ENCODE peak calls at places on chromosomes 4 and X, in six cellular contexts. One of them, this sample, is unnamed.

GRCh38 chr4:82948647-82949204 is 48.2 kb downstream of the THAP9 start:
- DNase-seq in NCI-H2029: no peak
- DNase-seq in Caco-2: no peak
- DNase-seq in H4: no peak
- DNase-seq in NCI-H146: no peak
- DNase-seq in NCI-H524: no peak
- DNase-seq in this sample: no peak

GRCh38 chr4:151753056-151753455 is 7.8 kb downstream of the GATB start:
- DNase-seq in NCI-H2029: no peak
- DNase-seq in Caco-2: peak
- DNase-seq in H4: no peak
- DNase-seq in NCI-H146: no peak
- DNase-seq in NCI-H524: no peak
- DNase-seq in this sample: no peak

GRCh38 chr4:100288167-100288566 is 97.9 kb upstream of the DDIT4L start:
- DNase-seq in NCI-H2029: no peak
- DNase-seq in Caco-2: no peak
- DNase-seq in H4: no peak
- DNase-seq in NCI-H146: no peak
- DNase-seq in NCI-H524: no peak
- DNase-seq in this sample: no peak

GRCh38 chr4:31204895-31205294 is 484.7 kb downstream of the PCDH7 start:
- DNase-seq in NCI-H2029: no peak
- DNase-seq in Caco-2: no peak
- DNase-seq in H4: no peak
- DNase-seq in NCI-H146: no peak
- DNase-seq in NCI-H524: no peak
- DNase-seq in this sample: no peak

GRCh38 chr4:78545275-78546246 is 6.0 kb upstream of the ANXA3 start:
- DNase-seq in NCI-H2029: no peak
- DNase-seq in Caco-2: no peak
- DNase-seq in H4: no peak
- DNase-seq in NCI-H146: no peak
- DNase-seq in NCI-H524: no peak
- DNase-seq in this sample: no peak

GRCh38 chr4:102593147-102593546 is 92.0 kb downstream of the NFKB1 start:
- DNase-seq in NCI-H2029: no peak
- DNase-seq in Caco-2: no peak
- DNase-seq in H4: no peak
- DNase-seq in NCI-H146: no peak
- DNase-seq in NCI-H524: no peak
- DNase-seq in this sample: no peak

GRCh38 chr4:83320548-83320947 is 14.1 kb downstream of the HPSE start:
- DNase-seq in NCI-H2029: no peak
- DNase-seq in Caco-2: no peak
- DNase-seq in H4: no peak
- DNase-seq in NCI-H146: no peak
- DNase-seq in NCI-H524: no peak
- DNase-seq in this sample: no peak

GRCh38 chr4:73753215-73753614 is 12.8 kb downstream of the CXCL8 start:
- DNase-seq in NCI-H2029: no peak
- DNase-seq in Caco-2: no peak
- DNase-seq in H4: no peak
- DNase-seq in NCI-H146: no peak
- DNase-seq in NCI-H524: no peak
- DNase-seq in this sample: no peak

GRCh38 chrX:72430405-72430968 is 124.8 kb upstream of the CITED1 start:
- DNase-seq in NCI-H2029: no peak
- DNase-seq in Caco-2: no peak
- DNase-seq in H4: no peak
- DNase-seq in NCI-H146: no peak
- DNase-seq in NCI-H524: no peak
- DNase-seq in this sample: no peak

GRCh38 chrX:42176790-42177189 is 253.4 kb upstream of the CASK start:
- DNase-seq in NCI-H2029: no peak
- DNase-seq in Caco-2: no peak
- DNase-seq in H4: no peak
- DNase-seq in NCI-H146: peak
- DNase-seq in NCI-H524: peak
- DNase-seq in this sample: no peak

GRCh38 chr4:17066972-17067371 is 168.5 kb upstream of the LDB2 start:
- DNase-seq in NCI-H2029: no peak
- DNase-seq in Caco-2: no peak
- DNase-seq in H4: peak
- DNase-seq in NCI-H146: no peak
- DNase-seq in NCI-H524: no peak
- DNase-seq in this sample: no peak

GRCh38 chr4:2794707-2795557 is 2.0 kb downstream of the SH3BP2 start:
- DNase-seq in NCI-H2029: no peak
- DNase-seq in Caco-2: peak
- DNase-seq in H4: peak
- DNase-seq in NCI-H146: no peak
- DNase-seq in NCI-H524: no peak
- DNase-seq in this sample: no peak

GRCh38 chrX:39304746-39305145 is 503.5 kb downstream of the MID1IP1 start:
- DNase-seq in NCI-H2029: no peak
- DNase-seq in Caco-2: no peak
- DNase-seq in H4: no peak
- DNase-seq in NCI-H146: no peak
- DNase-seq in NCI-H524: no peak
- DNase-seq in this sample: no peak

GRCh38 chr4:52941450-52941849 is 79.3 kb downstream of the RASL11B start:
- DNase-seq in NCI-H2029: no peak
- DNase-seq in Caco-2: no peak
- DNase-seq in H4: no peak
- DNase-seq in NCI-H146: no peak
- DNase-seq in NCI-H524: no peak
- DNase-seq in this sample: no peak

GRCh38 chr4:101019313-101019712 is 328.0 kb downstream of the PPP3CA start:
- DNase-seq in NCI-H2029: no peak
- DNase-seq in Caco-2: no peak
- DNase-seq in H4: no peak
- DNase-seq in NCI-H146: no peak
- DNase-seq in NCI-H524: no peak
- DNase-seq in this sample: no peak

GRCh38 chr4:183554878-183555585 is 50.2 kb downstream of the ING2 start:
- DNase-seq in NCI-H2029: no peak
- DNase-seq in Caco-2: no peak
- DNase-seq in H4: no peak
- DNase-seq in NCI-H146: no peak
- DNase-seq in NCI-H524: peak
- DNase-seq in this sample: no peak

GRCh38 chrX:109619816-109620215 is 5.2 kb downstream of the KCNE5 start:
- DNase-seq in NCI-H2029: no peak
- DNase-seq in Caco-2: no peak
- DNase-seq in H4: no peak
- DNase-seq in NCI-H146: no peak
- DNase-seq in NCI-H524: no peak
- DNase-seq in this sample: no peak

GRCh38 chrX:39907964-39908616 is 189.7 kb downstream of the BCOR start:
- DNase-seq in NCI-H2029: no peak
- DNase-seq in Caco-2: peak
- DNase-seq in H4: peak
- DNase-seq in NCI-H146: no peak
- DNase-seq in NCI-H524: no peak
- DNase-seq in this sample: no peak

GRCh38 chr4:146202665-146203064 is 11.7 kb upstream of the REELD1 start:
- DNase-seq in NCI-H2029: no peak
- DNase-seq in Caco-2: no peak
- DNase-seq in H4: no peak
- DNase-seq in NCI-H146: no peak
- DNase-seq in NCI-H524: no peak
- DNase-seq in this sample: no peak

GRCh38 chr4:39106011-39106410 is 44.0 kb downstream of the KLHL5 start:
- DNase-seq in NCI-H2029: no peak
- DNase-seq in Caco-2: no peak
- DNase-seq in H4: no peak
- DNase-seq in NCI-H146: no peak
- DNase-seq in NCI-H524: no peak
- DNase-seq in this sample: no peak

GRCh38 chrX:24168807-24169206 is 19.3 kb downstream of the ZFX start:
- DNase-seq in NCI-H2029: no peak
- DNase-seq in Caco-2: no peak
- DNase-seq in H4: no peak
- DNase-seq in NCI-H146: no peak
- DNase-seq in NCI-H524: no peak
- DNase-seq in this sample: no peak

GRCh38 chr4:118224239-118224829 is 128.5 kb downstream of the PRSS12 start:
- DNase-seq in NCI-H2029: peak
- DNase-seq in Caco-2: no peak
- DNase-seq in H4: peak
- DNase-seq in NCI-H146: peak
- DNase-seq in NCI-H524: no peak
- DNase-seq in this sample: peak

GRCh38 chr4:24753519-24753918 is 41.9 kb upstream of the SOD3 start:
- DNase-seq in NCI-H2029: no peak
- DNase-seq in Caco-2: no peak
- DNase-seq in H4: peak
- DNase-seq in NCI-H146: no peak
- DNase-seq in NCI-H524: no peak
- DNase-seq in this sample: no peak

GRCh38 chrX:346034-346813 is 27.6 kb upstream of the GTPBP6 start:
- DNase-seq in NCI-H2029: no peak
- DNase-seq in Caco-2: no peak
- DNase-seq in H4: no peak
- DNase-seq in NCI-H146: no peak
- DNase-seq in NCI-H524: no peak
- DNase-seq in this sample: no peak

GRCh38 chr4:26931961-26932360 is 71.3 kb downstream of the STIM2 start:
- DNase-seq in NCI-H2029: no peak
- DNase-seq in Caco-2: no peak
- DNase-seq in H4: no peak
- DNase-seq in NCI-H146: no peak
- DNase-seq in NCI-H524: no peak
- DNase-seq in this sample: no peak

GRCh38 chr4:47419296-47419695 is 44.2 kb downstream of the COMMD8 start:
- DNase-seq in NCI-H2029: no peak
- DNase-seq in Caco-2: peak
- DNase-seq in H4: no peak
- DNase-seq in NCI-H146: peak
- DNase-seq in NCI-H524: no peak
- DNase-seq in this sample: no peak

GRCh38 chr4:132299866-132300265 is 849.2 kb upstream of the PCDH10 start:
- DNase-seq in NCI-H2029: no peak
- DNase-seq in Caco-2: no peak
- DNase-seq in H4: no peak
- DNase-seq in NCI-H146: no peak
- DNase-seq in NCI-H524: no peak
- DNase-seq in this sample: no peak

GRCh38 chr4:123401466-123402175 is 5.0 kb downstream of the SPRY1 start:
- DNase-seq in NCI-H2029: no peak
- DNase-seq in Caco-2: no peak
- DNase-seq in H4: no peak
- DNase-seq in NCI-H146: no peak
- DNase-seq in NCI-H524: no peak
- DNase-seq in this sample: no peak

GRCh38 chr4:81215936-81216335 is 914 bp upstream of the PRKG2 start:
- DNase-seq in NCI-H2029: no peak
- DNase-seq in Caco-2: no peak
- DNase-seq in H4: no peak
- DNase-seq in NCI-H146: no peak
- DNase-seq in NCI-H524: no peak
- DNase-seq in this sample: no peak

GRCh38 chrX:21479695-21480280 is 105.6 kb downstream of the CNKSR2 start:
- DNase-seq in NCI-H2029: peak
- DNase-seq in Caco-2: no peak
- DNase-seq in H4: peak
- DNase-seq in NCI-H146: peak
- DNase-seq in NCI-H524: peak
- DNase-seq in this sample: peak

GRCh38 chr4:99323761-99324160 is 2.6 kb upstream of the ADH1B start:
- DNase-seq in NCI-H2029: no peak
- DNase-seq in Caco-2: no peak
- DNase-seq in H4: no peak
- DNase-seq in NCI-H146: no peak
- DNase-seq in NCI-H524: peak
- DNase-seq in this sample: no peak

GRCh38 chrX:108642273-108642628 is 94.1 kb downstream of the IRS4 start:
- DNase-seq in NCI-H2029: no peak
- DNase-seq in Caco-2: no peak
- DNase-seq in H4: no peak
- DNase-seq in NCI-H146: no peak
- DNase-seq in NCI-H524: no peak
- DNase-seq in this sample: no peak

GRCh38 chrX:124232523-124233201 is 99.8 kb upstream of the TEX13D start:
- DNase-seq in NCI-H2029: no peak
- DNase-seq in Caco-2: no peak
- DNase-seq in H4: peak
- DNase-seq in NCI-H146: no peak
- DNase-seq in NCI-H524: no peak
- DNase-seq in this sample: no peak

GRCh38 chr4:57291911-57292310 is 181.7 kb upstream of the IGFBP7 start:
- DNase-seq in NCI-H2029: no peak
- DNase-seq in Caco-2: no peak
- DNase-seq in H4: no peak
- DNase-seq in NCI-H146: no peak
- DNase-seq in NCI-H524: no peak
- DNase-seq in this sample: no peak

GRCh38 chr4:2399631-2400190 is 18.7 kb downstream of the ZFYVE28 start:
- DNase-seq in NCI-H2029: no peak
- DNase-seq in Caco-2: no peak
- DNase-seq in H4: no peak
- DNase-seq in NCI-H146: no peak
- DNase-seq in NCI-H524: no peak
- DNase-seq in this sample: no peak

GRCh38 chr4:1208970-1209704 is 36.8 kb upstream of the SPON2 start:
- DNase-seq in NCI-H2029: no peak
- DNase-seq in Caco-2: peak
- DNase-seq in H4: no peak
- DNase-seq in NCI-H146: no peak
- DNase-seq in NCI-H524: no peak
- DNase-seq in this sample: no peak